ENCODE peak calls at places on chromosomes 16 and 17, in six cellular contexts. One of them, this sample, is unnamed.

GRCh38 chr17:67602974-67603373 is 114.8 kb upstream of the NOL11 start:
- DNase-seq in neuronal stem cell: peak
- DNase-seq in H9: peak
- DNase-seq in IMR-90: peak
- DNase-seq in H1: peak
- DNase-seq in trophoblast cell: no peak
- DNase-seq in this sample: peak

GRCh38 chr17:38738686-38739085 is 8.5 kb downstream of the CISD3 start:
- DNase-seq in neuronal stem cell: no peak
- DNase-seq in H9: no peak
- DNase-seq in IMR-90: no peak
- DNase-seq in H1: no peak
- DNase-seq in trophoblast cell: no peak
- DNase-seq in this sample: no peak

GRCh38 chr17:77127735-77128361 is 12.9 kb upstream of the SEC14L1 start:
- DNase-seq in neuronal stem cell: no peak
- DNase-seq in H9: no peak
- DNase-seq in IMR-90: no peak
- DNase-seq in H1: no peak
- DNase-seq in trophoblast cell: no peak
- DNase-seq in this sample: no peak

GRCh38 chr16:3458852-3459361 is 15.4 kb downstream of the NAA60 start:
- DNase-seq in neuronal stem cell: no peak
- DNase-seq in H9: no peak
- DNase-seq in IMR-90: peak
- DNase-seq in H1: no peak
- DNase-seq in trophoblast cell: peak
- DNase-seq in this sample: peak

GRCh38 chr16:2033057-2033911 is 6.6 kb downstream of the NHERF2 start:
- DNase-seq in neuronal stem cell: no peak
- DNase-seq in H9: no peak
- DNase-seq in IMR-90: peak
- DNase-seq in H1: peak
- DNase-seq in trophoblast cell: no peak
- DNase-seq in this sample: peak

GRCh38 chr16:49832177-49832576 is 23.7 kb downstream of the ZNF423 start:
- DNase-seq in neuronal stem cell: no peak
- DNase-seq in H9: no peak
- DNase-seq in IMR-90: no peak
- DNase-seq in H1: no peak
- DNase-seq in trophoblast cell: no peak
- DNase-seq in this sample: no peak

GRCh38 chr17:71327376-71328059 is 793.3 kb upstream of the SOX9 start:
- DNase-seq in neuronal stem cell: no peak
- DNase-seq in H9: no peak
- DNase-seq in IMR-90: peak
- DNase-seq in H1: no peak
- DNase-seq in trophoblast cell: no peak
- DNase-seq in this sample: peak

GRCh38 chr17:63133489-63133888 is 167.5 kb downstream of the TANC2 start:
- DNase-seq in neuronal stem cell: no peak
- DNase-seq in H9: no peak
- DNase-seq in IMR-90: no peak
- DNase-seq in H1: no peak
- DNase-seq in trophoblast cell: no peak
- DNase-seq in this sample: no peak

GRCh38 chr16:71347146-71347545 is 11.4 kb upstream of the CALB2 start:
- DNase-seq in neuronal stem cell: no peak
- DNase-seq in H9: no peak
- DNase-seq in IMR-90: no peak
- DNase-seq in H1: no peak
- DNase-seq in trophoblast cell: no peak
- DNase-seq in this sample: no peak

GRCh38 chr17:8964801-8965393 is 610 bp downstream of the PIK3R5 start:
- DNase-seq in neuronal stem cell: no peak
- DNase-seq in H9: peak
- DNase-seq in IMR-90: no peak
- DNase-seq in H1: no peak
- DNase-seq in trophoblast cell: peak
- DNase-seq in this sample: no peak

GRCh38 chr17:67194134-67194533 is 50.9 kb downstream of the HELZ start:
- DNase-seq in neuronal stem cell: no peak
- DNase-seq in H9: no peak
- DNase-seq in IMR-90: peak
- DNase-seq in H1: no peak
- DNase-seq in trophoblast cell: peak
- DNase-seq in this sample: peak

GRCh38 chr16:50453446-50453845 is 84.7 kb upstream of the BRD7 start:
- DNase-seq in neuronal stem cell: no peak
- DNase-seq in H9: no peak
- DNase-seq in IMR-90: no peak
- DNase-seq in H1: no peak
- DNase-seq in trophoblast cell: no peak
- DNase-seq in this sample: no peak

GRCh38 chr16:81204794-81205680 is 33.5 kb upstream of the BCO1 start:
- DNase-seq in neuronal stem cell: peak
- DNase-seq in H9: no peak
- DNase-seq in IMR-90: peak
- DNase-seq in H1: peak
- DNase-seq in trophoblast cell: peak
- DNase-seq in this sample: peak

GRCh38 chr17:60577147-60577925 is 22.7 kb upstream of the PPM1D start:
- DNase-seq in neuronal stem cell: no peak
- DNase-seq in H9: peak
- DNase-seq in IMR-90: peak
- DNase-seq in H1: no peak
- DNase-seq in trophoblast cell: peak
- DNase-seq in this sample: peak

GRCh38 chr17:81518785-81519283 is 6.2 kb upstream of the ACTG1 start:
- DNase-seq in neuronal stem cell: no peak
- DNase-seq in H9: no peak
- DNase-seq in IMR-90: no peak
- DNase-seq in H1: no peak
- DNase-seq in trophoblast cell: peak
- DNase-seq in this sample: no peak

GRCh38 chr16:9901-10665 is 43.3 kb downstream of the POLR3K start:
- DNase-seq in neuronal stem cell: no peak
- DNase-seq in H9: no peak
- DNase-seq in IMR-90: no peak
- DNase-seq in H1: no peak
- DNase-seq in trophoblast cell: peak
- DNase-seq in this sample: no peak

GRCh38 chr16:1645914-1646525 is 32.1 kb upstream of the JPT2 start:
- DNase-seq in neuronal stem cell: no peak
- DNase-seq in H9: no peak
- DNase-seq in IMR-90: peak
- DNase-seq in H1: no peak
- DNase-seq in trophoblast cell: peak
- DNase-seq in this sample: peak

GRCh38 chr17:35046740-35047283 is 16.7 kb downstream of the RFFL start:
- DNase-seq in neuronal stem cell: no peak
- DNase-seq in H9: no peak
- DNase-seq in IMR-90: peak
- DNase-seq in H1: no peak
- DNase-seq in trophoblast cell: no peak
- DNase-seq in this sample: no peak

GRCh38 chr16:15811778-15812750 is 44.8 kb downstream of the MYH11 start:
- DNase-seq in neuronal stem cell: peak
- DNase-seq in H9: no peak
- DNase-seq in IMR-90: peak
- DNase-seq in H1: no peak
- DNase-seq in trophoblast cell: peak
- DNase-seq in this sample: peak

GRCh38 chr17:56765449-56765848 is 68.3 kb downstream of the C17orf67 start:
- DNase-seq in neuronal stem cell: no peak
- DNase-seq in H9: no peak
- DNase-seq in IMR-90: no peak
- DNase-seq in H1: no peak
- DNase-seq in trophoblast cell: no peak
- DNase-seq in this sample: no peak

GRCh38 chr16:88777801-88778415 is 7.1 kb downstream of the PIEZO1 start:
- DNase-seq in neuronal stem cell: no peak
- DNase-seq in H9: no peak
- DNase-seq in IMR-90: no peak
- DNase-seq in H1: no peak
- DNase-seq in trophoblast cell: no peak
- DNase-seq in this sample: no peak

GRCh38 chr17:41812176-41813038 is at the start of gene FKBP10:
- DNase-seq in neuronal stem cell: peak
- DNase-seq in H9: peak
- DNase-seq in IMR-90: peak
- DNase-seq in H1: peak
- DNase-seq in trophoblast cell: peak
- DNase-seq in this sample: peak

GRCh38 chr16:71338193-71338592 is 20.3 kb upstream of the CALB2 start:
- DNase-seq in neuronal stem cell: no peak
- DNase-seq in H9: no peak
- DNase-seq in IMR-90: no peak
- DNase-seq in H1: no peak
- DNase-seq in trophoblast cell: peak
- DNase-seq in this sample: no peak

GRCh38 chr16:19804538-19805323 is 79.9 kb downstream of the GPRC5B start:
- DNase-seq in neuronal stem cell: no peak
- DNase-seq in H9: peak
- DNase-seq in IMR-90: no peak
- DNase-seq in H1: peak
- DNase-seq in trophoblast cell: no peak
- DNase-seq in this sample: no peak

GRCh38 chr16:86951831-86952598 is 365.2 kb downstream of the C16orf95 start:
- DNase-seq in neuronal stem cell: no peak
- DNase-seq in H9: no peak
- DNase-seq in IMR-90: peak
- DNase-seq in H1: no peak
- DNase-seq in trophoblast cell: no peak
- DNase-seq in this sample: peak

GRCh38 chr16:75000481-75001081 is 1.8 kb downstream of the ZNRF1 start:
- DNase-seq in neuronal stem cell: no peak
- DNase-seq in H9: no peak
- DNase-seq in IMR-90: peak
- DNase-seq in H1: no peak
- DNase-seq in trophoblast cell: peak
- DNase-seq in this sample: peak
- H4K91ac ChIP-seq in neuronal stem cell: no peak
- H4K91ac ChIP-seq in H9: no peak
- H4K91ac ChIP-seq in IMR-90: peak
- H4K91ac ChIP-seq in H1: no peak
- H4K91ac ChIP-seq in trophoblast cell: no peak
- H4K91ac ChIP-seq in this sample: no peak

GRCh38 chr17:45195424-45195823 is 26.3 kb upstream of the FMNL1 start:
- DNase-seq in neuronal stem cell: no peak
- DNase-seq in H9: no peak
- DNase-seq in IMR-90: no peak
- DNase-seq in H1: no peak
- DNase-seq in trophoblast cell: no peak
- DNase-seq in this sample: no peak

GRCh38 chr17:45197108-45197507 is 24.6 kb upstream of the FMNL1 start:
- DNase-seq in neuronal stem cell: no peak
- DNase-seq in H9: no peak
- DNase-seq in IMR-90: no peak
- DNase-seq in H1: no peak
- DNase-seq in trophoblast cell: no peak
- DNase-seq in this sample: no peak

GRCh38 chr17:45201457-45201856 is 20.2 kb upstream of the FMNL1 start:
- DNase-seq in neuronal stem cell: no peak
- DNase-seq in H9: no peak
- DNase-seq in IMR-90: no peak
- DNase-seq in H1: no peak
- DNase-seq in trophoblast cell: peak
- DNase-seq in this sample: no peak

GRCh38 chr17:45200701-45201100 is 21.0 kb upstream of the FMNL1 start:
- DNase-seq in neuronal stem cell: no peak
- DNase-seq in H9: peak
- DNase-seq in IMR-90: no peak
- DNase-seq in H1: no peak
- DNase-seq in trophoblast cell: no peak
- DNase-seq in this sample: peak

GRCh38 chr17:45197555-45198334 is 23.9 kb upstream of the FMNL1 start:
- DNase-seq in neuronal stem cell: peak
- DNase-seq in H9: peak
- DNase-seq in IMR-90: peak
- DNase-seq in H1: peak
- DNase-seq in trophoblast cell: peak
- DNase-seq in this sample: peak
- H4K91ac ChIP-seq in neuronal stem cell: no peak
- H4K91ac ChIP-seq in H9: no peak
- H4K91ac ChIP-seq in IMR-90: peak
- H4K91ac ChIP-seq in H1: peak
- H4K91ac ChIP-seq in trophoblast cell: peak
- H4K91ac ChIP-seq in this sample: peak

GRCh38 chr16:78432451-78432850 is 333.0 kb downstream of the WWOX start:
- DNase-seq in neuronal stem cell: no peak
- DNase-seq in H9: no peak
- DNase-seq in IMR-90: no peak
- DNase-seq in H1: no peak
- DNase-seq in trophoblast cell: no peak
- DNase-seq in this sample: no peak
- H4K91ac ChIP-seq in neuronal stem cell: no peak
- H4K91ac ChIP-seq in H9: no peak
- H4K91ac ChIP-seq in IMR-90: no peak
- H4K91ac ChIP-seq in H1: no peak
- H4K91ac ChIP-seq in trophoblast cell: no peak
- H4K91ac ChIP-seq in this sample: no peak

GRCh38 chr17:28272166-28272565 is 46.8 kb upstream of the TMEM97 start:
- DNase-seq in neuronal stem cell: no peak
- DNase-seq in H9: no peak
- DNase-seq in IMR-90: peak
- DNase-seq in H1: no peak
- DNase-seq in trophoblast cell: no peak
- DNase-seq in this sample: no peak

GRCh38 chr17:28270926-28271325 is 48.1 kb upstream of the TMEM97 start:
- DNase-seq in neuronal stem cell: no peak
- DNase-seq in H9: no peak
- DNase-seq in IMR-90: no peak
- DNase-seq in H1: no peak
- DNase-seq in trophoblast cell: no peak
- DNase-seq in this sample: no peak

GRCh38 chr17:28268610-28269313 is 50.2 kb upstream of the TMEM97 start:
- DNase-seq in neuronal stem cell: no peak
- DNase-seq in H9: no peak
- DNase-seq in IMR-90: no peak
- DNase-seq in H1: no peak
- DNase-seq in trophoblast cell: no peak
- DNase-seq in this sample: no peak

GRCh38 chr17:28270055-28270454 is 48.9 kb upstream of the TMEM97 start:
- DNase-seq in neuronal stem cell: no peak
- DNase-seq in H9: no peak
- DNase-seq in IMR-90: no peak
- DNase-seq in H1: no peak
- DNase-seq in trophoblast cell: no peak
- DNase-seq in this sample: no peak

DNA sequence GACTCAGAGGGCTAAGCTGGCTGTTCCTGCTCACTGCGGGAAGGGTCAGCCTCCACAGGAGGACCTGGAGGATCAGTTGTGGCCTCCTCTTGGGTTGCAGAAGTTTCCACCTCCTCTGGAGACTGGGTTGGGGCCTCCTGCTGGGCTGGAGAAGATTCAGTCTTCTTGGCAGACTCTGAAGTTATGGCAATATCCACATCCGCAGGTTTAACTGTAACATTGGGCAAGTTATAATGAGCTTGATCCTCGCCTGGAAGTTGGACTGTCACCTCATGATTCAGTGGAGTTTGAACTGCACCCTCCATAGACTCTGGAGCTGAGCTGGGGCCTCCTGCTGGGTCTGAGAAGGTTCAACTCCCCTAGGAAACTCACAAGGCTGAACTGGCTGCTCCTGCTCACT is 47.6 kb upstream of the TMEM97 start:
- DNase-seq in neuronal stem cell: no peak
- DNase-seq in H9: no peak
- DNase-seq in IMR-90: no peak
- DNase-seq in H1: no peak
- DNase-seq in trophoblast cell: no peak
- DNase-seq in this sample: no peak
- H4K91ac ChIP-seq in neuronal stem cell: no peak
- H4K91ac ChIP-seq in H9: no peak
- H4K91ac ChIP-seq in IMR-90: no peak
- H4K91ac ChIP-seq in H1: no peak
- H4K91ac ChIP-seq in trophoblast cell: peak
- H4K91ac ChIP-seq in this sample: no peak

This sample was measured in mesenchymal stem cell.